ENCODE peak calls at places on chromosomes 5 and 9, in four cellular contexts. One of them, this sample, is unnamed.

GRCh38 chr9:116112236-116112635 is 41.4 kb upstream of the PAPPA start:
- DNase-seq in neural crest cell: no peak
- DNase-seq in ELR: peak; percentile 47
- DNase-seq in ecto neural progenitor cell: no peak
- DNase-seq in this sample: no peak

GRCh38 chr9:121680236-121680635 is 28.8 kb downstream of the DAB2IP start:
- DNase-seq in neural crest cell: no peak
- DNase-seq in ELR: no peak
- DNase-seq in ecto neural progenitor cell: no peak
- DNase-seq in this sample: no peak

GRCh38 chr9:137070201-137070905 is at the start of gene SAPCD2:
- DNase-seq in neural crest cell: peak; percentile 70
- DNase-seq in ELR: peak; percentile 93
- DNase-seq in ecto neural progenitor cell: peak; percentile 92
- DNase-seq in this sample: peak; percentile 89

GRCh38 chr5:7814816-7815215 is 36.1 kb downstream of the CFAP90 start:
- DNase-seq in neural crest cell: no peak
- DNase-seq in ELR: no peak
- DNase-seq in ecto neural progenitor cell: no peak
- DNase-seq in this sample: no peak

GRCh38 chr9:128442150-128442549 is 13.7 kb upstream of the ODF2 start:
- DNase-seq in neural crest cell: no peak
- DNase-seq in ELR: no peak
- DNase-seq in ecto neural progenitor cell: no peak
- DNase-seq in this sample: no peak

GRCh38 chr9:129932303-129933151 is 97.3 kb downstream of the USP20 start:
- DNase-seq in neural crest cell: no peak
- DNase-seq in ELR: peak; percentile 39
- DNase-seq in ecto neural progenitor cell: no peak
- DNase-seq in this sample: no peak

GRCh38 chr9:78866228-78867132 is 569.6 kb downstream of the PSAT1 start:
- DNase-seq in neural crest cell: no peak
- DNase-seq in ELR: peak; percentile 98
- DNase-seq in ecto neural progenitor cell: no peak
- DNase-seq in this sample: no peak

GRCh38 chr9:120742951-120743416 is 28.7 kb upstream of the MEGF9 start:
- DNase-seq in neural crest cell: no peak
- DNase-seq in ELR: peak; percentile 66
- DNase-seq in ecto neural progenitor cell: no peak
- DNase-seq in this sample: peak; percentile 7

GRCh38 chr5:110727025-110727314 is 499 bp upstream of the TMEM232 start:
- DNase-seq in neural crest cell: no peak
- DNase-seq in ELR: peak; percentile 8
- DNase-seq in ecto neural progenitor cell: no peak
- DNase-seq in this sample: no peak

GRCh38 chr9:130444565-130445221 is at the start of gene ASS1:
- DNase-seq in neural crest cell: no peak
- DNase-seq in ELR: peak; percentile 39
- DNase-seq in ecto neural progenitor cell: peak; percentile 80
- DNase-seq in this sample: peak; percentile 81

GRCh38 chr5:163915481-163915961 is 410.1 kb downstream of the MAT2B start:
- DNase-seq in neural crest cell: no peak
- DNase-seq in ELR: peak; percentile 33
- DNase-seq in ecto neural progenitor cell: no peak
- DNase-seq in this sample: peak; percentile 3

GRCh38 chr5:130077007-130077406 is 172.7 kb downstream of the CHSY3 start:
- DNase-seq in neural crest cell: no peak
- DNase-seq in ELR: no peak
- DNase-seq in ecto neural progenitor cell: no peak
- DNase-seq in this sample: no peak

GRCh38 chr5:120366047-120366446 is 98.1 kb upstream of the PRR16 start:
- DNase-seq in neural crest cell: no peak
- DNase-seq in ELR: peak; percentile 39
- DNase-seq in ecto neural progenitor cell: no peak
- DNase-seq in this sample: no peak